ENCODE peak calls at places on chromosomes 5 and 9, in nine cellular contexts. One of them, this sample, is unnamed.

GRCh38 chr9:12698293-12698692 is 5.1 kb downstream of the TYRP1 start:
- DNase-seq in stomach: no peak
- DNase-seq in sigmoid colon: no peak
- DNase-seq in suprapubic skin: no peak
- DNase-seq in prostate gland: no peak
- DNase-seq in GM12891: no peak
- DNase-seq in H1: no peak
- DNase-seq in endothelial cell of umbilical vein: no peak
- DNase-seq in esophagus muscularis mucosa: no peak
- DNase-seq in this sample: no peak

GRCh38 chr9:125332527-125332926 is 70.9 kb downstream of the GAPVD1 start:
- DNase-seq in stomach: no peak
- DNase-seq in sigmoid colon: no peak
- DNase-seq in suprapubic skin: no peak
- DNase-seq in prostate gland: no peak
- DNase-seq in GM12891: peak; percentile 30
- DNase-seq in H1: no peak
- DNase-seq in endothelial cell of umbilical vein: no peak
- DNase-seq in esophagus muscularis mucosa: no peak
- DNase-seq in this sample: no peak

GRCh38 chr5:100550531-100551036 is 15.4 kb downstream of the FAM174A start:
- DNase-seq in stomach: no peak
- DNase-seq in sigmoid colon: no peak
- DNase-seq in suprapubic skin: no peak
- DNase-seq in prostate gland: no peak
- DNase-seq in GM12891: no peak
- DNase-seq in H1: no peak
- DNase-seq in endothelial cell of umbilical vein: no peak
- DNase-seq in esophagus muscularis mucosa: no peak
- DNase-seq in this sample: no peak

GRCh38 chr9:97981828-97982164 is 1.3 kb upstream of the ANP32B start:
- DNase-seq in stomach: no peak
- DNase-seq in sigmoid colon: no peak
- DNase-seq in suprapubic skin: no peak
- DNase-seq in prostate gland: no peak
- DNase-seq in GM12891: no peak
- DNase-seq in H1: no peak
- DNase-seq in endothelial cell of umbilical vein: no peak
- DNase-seq in esophagus muscularis mucosa: no peak
- DNase-seq in this sample: no peak

GRCh38 chr5:35096209-35096608 is 48.5 kb upstream of the AGXT2 start:
- DNase-seq in stomach: no peak
- DNase-seq in sigmoid colon: no peak
- DNase-seq in suprapubic skin: no peak
- DNase-seq in prostate gland: no peak
- DNase-seq in GM12891: no peak
- DNase-seq in H1: no peak
- DNase-seq in endothelial cell of umbilical vein: no peak
- DNase-seq in esophagus muscularis mucosa: no peak
- DNase-seq in this sample: no peak

GRCh38 chr9:77811832-77812231 is 163.7 kb upstream of the GNA14 start:
- DNase-seq in stomach: no peak
- DNase-seq in sigmoid colon: no peak
- DNase-seq in suprapubic skin: no peak
- DNase-seq in prostate gland: no peak
- DNase-seq in GM12891: no peak
- DNase-seq in H1: no peak
- DNase-seq in endothelial cell of umbilical vein: no peak
- DNase-seq in esophagus muscularis mucosa: no peak
- DNase-seq in this sample: no peak

GRCh38 chr5:51380603-51381207 is 2.5 kb upstream of the ISL1 start:
- DNase-seq in stomach: peak; percentile 41
- DNase-seq in sigmoid colon: no peak
- DNase-seq in suprapubic skin: no peak
- DNase-seq in prostate gland: no peak
- DNase-seq in GM12891: no peak
- DNase-seq in H1: no peak
- DNase-seq in endothelial cell of umbilical vein: peak; percentile 56
- DNase-seq in esophagus muscularis mucosa: no peak
- DNase-seq in this sample: no peak

GRCh38 chr5:103224118-103224893 is 34.3 kb upstream of the MACIR start:
- DNase-seq in stomach: no peak
- DNase-seq in sigmoid colon: no peak
- DNase-seq in suprapubic skin: no peak
- DNase-seq in prostate gland: peak; percentile 9
- DNase-seq in GM12891: no peak
- DNase-seq in H1: peak; percentile 68
- DNase-seq in endothelial cell of umbilical vein: peak; percentile 78
- DNase-seq in esophagus muscularis mucosa: no peak
- DNase-seq in this sample: peak; percentile 53

GRCh38 chr5:172610643-172611042 is 30.4 kb upstream of the NEURL1B start:
- DNase-seq in stomach: no peak
- DNase-seq in sigmoid colon: no peak
- DNase-seq in suprapubic skin: no peak
- DNase-seq in prostate gland: no peak
- DNase-seq in GM12891: no peak
- DNase-seq in H1: no peak
- DNase-seq in endothelial cell of umbilical vein: no peak
- DNase-seq in esophagus muscularis mucosa: no peak
- DNase-seq in this sample: no peak

DNA sequence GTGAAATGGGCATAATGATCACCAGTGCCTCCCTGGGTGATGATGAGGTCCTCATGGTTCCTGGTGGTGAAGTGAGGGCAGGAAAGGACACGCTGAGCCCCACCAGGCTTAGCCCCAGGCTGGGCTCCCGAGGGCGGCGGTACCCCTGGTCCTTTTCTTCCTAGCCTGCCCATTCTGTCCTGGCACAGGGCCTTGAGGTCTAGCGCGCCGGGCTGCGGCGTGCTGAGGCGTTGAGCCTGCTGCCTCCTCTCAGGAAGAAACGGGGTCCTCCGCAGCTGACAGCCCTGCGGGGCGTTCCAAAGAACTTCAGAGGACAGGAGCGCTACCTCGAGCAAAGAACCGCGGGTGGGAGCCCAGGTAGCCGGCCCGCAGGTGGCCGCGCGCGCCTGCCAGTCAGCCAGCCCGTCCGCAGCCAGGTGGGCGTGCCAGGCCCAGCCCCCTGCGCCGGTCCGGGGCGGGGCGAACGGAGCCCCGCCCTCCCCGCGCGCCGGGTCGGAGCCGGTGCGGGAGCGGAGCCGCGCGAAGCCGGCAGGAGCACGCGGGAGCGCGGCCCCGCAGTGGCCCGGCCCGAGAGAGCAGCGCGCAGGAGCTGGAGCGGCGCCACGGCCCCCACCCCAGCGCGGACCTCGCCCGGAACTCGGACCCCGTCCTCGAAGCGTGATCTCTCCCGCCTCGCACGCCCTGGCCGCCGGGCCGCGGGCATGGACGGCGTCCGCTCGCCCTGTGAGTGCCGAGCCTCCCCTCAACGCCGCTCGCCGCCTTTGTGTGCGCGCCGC is at the start of gene WNK2:
- DNase-seq in stomach: peak; percentile 65
- DNase-seq in sigmoid colon: no peak
- DNase-seq in suprapubic skin: no peak
- DNase-seq in prostate gland: peak; percentile 45
- DNase-seq in GM12891: peak; percentile 62
- DNase-seq in H1: no peak
- DNase-seq in endothelial cell of umbilical vein: no peak
- DNase-seq in esophagus muscularis mucosa: no peak
- DNase-seq in this sample: peak; percentile 88
- TF ChIP-seq POLR2A in stomach: no peak
- TF ChIP-seq POLR2A in sigmoid colon: no peak
- TF ChIP-seq POLR2A in suprapubic skin: no peak
- TF ChIP-seq POLR2A in prostate gland: peak; percentile 47
- TF ChIP-seq POLR2A in GM12891: no peak
- TF ChIP-seq POLR2A in H1: no peak
- TF ChIP-seq POLR2A in endothelial cell of umbilical vein: no peak
- TF ChIP-seq POLR2A in esophagus muscularis mucosa: peak; percentile 17
- TF ChIP-seq POLR2A in this sample: no peak

GRCh38 chr5:87906962-87907361 is 361.7 kb downstream of the TMEM161B start:
- DNase-seq in stomach: no peak
- DNase-seq in sigmoid colon: no peak
- DNase-seq in suprapubic skin: no peak
- DNase-seq in prostate gland: no peak
- DNase-seq in GM12891: no peak
- DNase-seq in H1: no peak
- DNase-seq in endothelial cell of umbilical vein: no peak
- DNase-seq in esophagus muscularis mucosa: no peak
- DNase-seq in this sample: no peak

GRCh38 chr5:87912419-87912818 is 356.2 kb downstream of the TMEM161B start:
- DNase-seq in stomach: no peak
- DNase-seq in sigmoid colon: no peak
- DNase-seq in suprapubic skin: no peak
- DNase-seq in prostate gland: no peak
- DNase-seq in GM12891: no peak
- DNase-seq in H1: no peak
- DNase-seq in endothelial cell of umbilical vein: no peak
- DNase-seq in esophagus muscularis mucosa: no peak
- DNase-seq in this sample: no peak

GRCh38 chr5:87909382-87909781 is 359.3 kb downstream of the TMEM161B start:
- DNase-seq in stomach: no peak
- DNase-seq in sigmoid colon: no peak
- DNase-seq in suprapubic skin: no peak
- DNase-seq in prostate gland: no peak
- DNase-seq in GM12891: no peak
- DNase-seq in H1: no peak
- DNase-seq in endothelial cell of umbilical vein: no peak
- DNase-seq in esophagus muscularis mucosa: no peak
- DNase-seq in this sample: no peak
- TF ChIP-seq POLR2AphosphoS5 in stomach: no peak
- TF ChIP-seq POLR2AphosphoS5 in sigmoid colon: no peak
- TF ChIP-seq POLR2AphosphoS5 in suprapubic skin: no peak
- TF ChIP-seq POLR2AphosphoS5 in prostate gland: no peak
- TF ChIP-seq POLR2AphosphoS5 in GM12891: no peak
- TF ChIP-seq POLR2AphosphoS5 in H1: no peak
- TF ChIP-seq POLR2AphosphoS5 in endothelial cell of umbilical vein: no peak
- TF ChIP-seq POLR2AphosphoS5 in esophagus muscularis mucosa: no peak
- TF ChIP-seq POLR2AphosphoS5 in this sample: no peak

GRCh38 chr5:179821298-179822058 is 773 bp downstream of the SQSTM1 start:
- DNase-seq in stomach: peak; percentile 96
- DNase-seq in sigmoid colon: peak; percentile 99
- DNase-seq in suprapubic skin: peak; percentile 98
- DNase-seq in prostate gland: peak; percentile 97
- DNase-seq in GM12891: peak; percentile 95
- DNase-seq in H1: no peak
- DNase-seq in endothelial cell of umbilical vein: peak; percentile 93
- DNase-seq in esophagus muscularis mucosa: peak; percentile 98
- DNase-seq in this sample: peak; percentile 98
- TF ChIP-seq POLR2A in stomach: peak; percentile 21
- TF ChIP-seq POLR2A in sigmoid colon: peak; percentile 82
- TF ChIP-seq POLR2A in suprapubic skin: no peak
- TF ChIP-seq POLR2A in prostate gland: peak; percentile 97
- TF ChIP-seq POLR2A in GM12891: peak; percentile 82
- TF ChIP-seq POLR2A in H1: no peak
- TF ChIP-seq POLR2A in endothelial cell of umbilical vein: peak; percentile 85
- TF ChIP-seq POLR2A in esophagus muscularis mucosa: peak; percentile 42
- TF ChIP-seq POLR2A in this sample: no peak

DNA sequence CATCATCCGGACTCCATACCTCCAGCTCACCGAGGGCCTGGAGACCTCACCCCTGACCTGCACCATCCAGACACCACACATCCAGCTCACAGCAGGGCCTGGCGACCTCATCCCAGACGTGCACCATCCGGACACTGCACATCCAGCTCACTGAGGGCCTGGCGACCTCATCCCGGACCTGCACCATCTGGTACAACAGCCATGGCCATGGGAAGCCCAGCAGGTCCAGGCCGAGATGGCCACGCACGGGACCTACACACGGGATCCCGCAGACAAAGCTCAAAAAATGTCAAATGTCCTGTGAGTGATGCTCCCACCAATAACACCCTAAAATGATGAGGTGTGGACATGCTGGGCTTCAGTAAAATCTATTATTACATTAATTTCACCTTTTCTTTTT is 9.7 kb downstream of the TERT start:
- DNase-seq in stomach: no peak
- DNase-seq in sigmoid colon: peak; percentile 52
- DNase-seq in suprapubic skin: peak; percentile 76
- DNase-seq in prostate gland: no peak
- DNase-seq in GM12891: no peak
- DNase-seq in H1: no peak
- DNase-seq in endothelial cell of umbilical vein: no peak
- DNase-seq in esophagus muscularis mucosa: no peak
- DNase-seq in this sample: no peak
- TF ChIP-seq POLR2AphosphoS5 in stomach: no peak
- TF ChIP-seq POLR2AphosphoS5 in sigmoid colon: no peak
- TF ChIP-seq POLR2AphosphoS5 in suprapubic skin: no peak
- TF ChIP-seq POLR2AphosphoS5 in prostate gland: no peak
- TF ChIP-seq POLR2AphosphoS5 in GM12891: no peak
- TF ChIP-seq POLR2AphosphoS5 in H1: no peak
- TF ChIP-seq POLR2AphosphoS5 in endothelial cell of umbilical vein: no peak
- TF ChIP-seq POLR2AphosphoS5 in esophagus muscularis mucosa: no peak
- TF ChIP-seq POLR2AphosphoS5 in this sample: no peak